ENCODE peak calls at places on chromosomes 11 and 22, in six cellular contexts. L, Q, V, S, H and J are unnamed samples.

GRCh38 chr11:96155627-96156378 is 187.2 kb downstream of the MAML2 start:
- DNase-seq in L (no peak), Q (peak; percentile 37), V (peak; percentile 52), S (no peak), H (peak; percentile 93), J (no peak)

GRCh38 chr11:77959434-77959833 is 35.0 kb downstream of the INTS4 start:
- DNase-seq in L (no peak), Q (no peak), V (no peak), S (no peak), H (no peak), J (no peak)

GRCh38 chr11:115104851-115105453 is 399.3 kb downstream of the CADM1 start:
- DNase-seq in L (no peak), Q (no peak), V (no peak), S (no peak), H (no peak), J (no peak)

GRCh38 chr11:26620282-26621045 is 48.4 kb upstream of the MUC15 start:
- DNase-seq in L (no peak), Q (no peak), V (no peak), S (no peak), H (peak; percentile 74), J (no peak)

GRCh38 chr11:10375280-10376048 is 70.6 kb downstream of the ADM start:
- DNase-seq in L (no peak), Q (no peak), V (no peak), S (no peak), H (peak; percentile 36), J (no peak)

GRCh38 chr11:131841028-131841427 is 470.6 kb downstream of the NTM start:
- DNase-seq in L (no peak), Q (no peak), V (no peak), S (no peak), H (no peak), J (no peak)

GRCh38 chr11:123187670-123188507 is 7.2 kb downstream of the CLMP start:
- DNase-seq in L (no peak), Q (no peak), V (no peak), S (no peak), H (peak; percentile 33), J (no peak)

GRCh38 chr11:112366777-112367176 is 106.1 kb upstream of the PLET1 start:
- DNase-seq in L (no peak), Q (no peak), V (no peak), S (no peak), H (no peak), J (no peak)

GRCh38 chr11:134120143-134120850 is 51.4 kb downstream of the JAM3 start:
- DNase-seq in L (no peak), Q (no peak), V (no peak), S (no peak), H (peak; percentile 85), J (no peak)

GRCh38 chr11:103623933-103624332 is 412.5 kb upstream of the DDI1 start:
- DNase-seq in L (no peak), Q (no peak), V (no peak), S (no peak), H (no peak), J (no peak)

GRCh38 chr11:35166369-35167360 is 27.7 kb downstream of the CD44 start:
- DNase-seq in L (no peak), Q (no peak), V (no peak), S (no peak), H (peak; percentile 98), J (no peak)

GRCh38 chr22:17086301-17086700 is 1.5 kb downstream of the IL17RA start:
- DNase-seq in L (no peak), Q (no peak), V (no peak), S (no peak), H (no peak), J (no peak)

GRCh38 chr11:30873924-30874323 is 287.8 kb upstream of the MPPED2 start:
- DNase-seq in L (no peak), Q (no peak), V (no peak), S (no peak), H (no peak), J (no peak)

GRCh38 chr11:126479178-126479930 is 123.9 kb downstream of the ST3GAL4 start:
- DNase-seq in L (no peak), Q (no peak), V (no peak), S (no peak), H (no peak), J (no peak)

GRCh38 chr11:17734418-17734911 is at the start of gene KCNC1:
- DNase-seq in L (peak; percentile 50), Q (peak; percentile 72), V (peak; percentile 88), S (no peak), H (no peak), J (no peak)

GRCh38 chr22:49354516-49355205 is 473.0 kb downstream of the BRD1 start:
- DNase-seq in L (no peak), Q (no peak), V (no peak), S (no peak), H (no peak), J (no peak)

GRCh38 chr11:47765086-47765485 is 2.1 kb downstream of the FNBP4 start:
- DNase-seq in L (no peak), Q (no peak), V (no peak), S (no peak), H (no peak), J (no peak)

GRCh38 chr11:27395556-27396258 is 32.7 kb upstream of the CCDC34 start:
- DNase-seq in L (no peak), Q (no peak), V (no peak), S (no peak), H (peak; percentile 40), J (no peak)

GRCh38 chr22:38236786-38237185 is 35.0 kb downstream of the MAFF start:
- DNase-seq in L (no peak), Q (no peak), V (no peak), S (no peak), H (no peak), J (no peak)

GRCh38 chr11:10695821-10696220 is 2.3 kb upstream of the IRAG1 start:
- DNase-seq in L (no peak), Q (no peak), V (no peak), S (no peak), H (no peak), J (no peak)

GRCh38 chr22:38230108-38230825 is 28.5 kb downstream of the MAFF start:
- DNase-seq in L (no peak), Q (no peak), V (peak; percentile 62), S (no peak), H (no peak), J (peak; percentile 22)

GRCh38 chr11:110903830-110904229 is 191.6 kb upstream of the ARHGAP20 start:
- DNase-seq in L (no peak), Q (no peak), V (no peak), S (no peak), H (no peak), J (no peak)

GRCh38 chr11:116696381-116696941 is 76.3 kb downstream of the BUD13 start:
- DNase-seq in L (peak; percentile 30), Q (no peak), V (no peak), S (no peak), H (no peak), J (no peak)

GRCh38 chr22:47630741-47631534 is 868.5 kb downstream of the TBC1D22A start:
- DNase-seq in L (no peak), Q (no peak), V (no peak), S (no peak), H (no peak), J (no peak)

GRCh38 chr11:10784229-10785145 is 24.2 kb downstream of the EIF4G2 start:
- DNase-seq in L (no peak), Q (no peak), V (no peak), S (no peak), H (no peak), J (no peak)

GRCh38 chr11:28123151-28123571 is 15.0 kb downstream of the METTL15 start:
- DNase-seq in L (no peak), Q (no peak), V (no peak), S (no peak), H (peak; percentile 30), J (no peak)

GRCh38 chr11:69726019-69726418 is 22.2 kb upstream of the FGF19 start:
- DNase-seq in L (no peak), Q (no peak), V (no peak), S (no peak), H (no peak), J (no peak)

GRCh38 chr11:9574556-9574805 is 1.0 kb downstream of the WEE1 start:
- DNase-seq in L (no peak), Q (peak; percentile 74), V (peak; percentile 86), S (no peak), H (no peak), J (no peak)

GRCh38 chr11:15371533-15371932 is 256.8 kb downstream of the INSC start:
- DNase-seq in L (no peak), Q (no peak), V (no peak), S (no peak), H (no peak), J (no peak)
- TF ChIP-seq CTCF in L (no peak), Q (no peak), V (no peak), S (no peak), H (no peak), J (no peak)

DNA sequence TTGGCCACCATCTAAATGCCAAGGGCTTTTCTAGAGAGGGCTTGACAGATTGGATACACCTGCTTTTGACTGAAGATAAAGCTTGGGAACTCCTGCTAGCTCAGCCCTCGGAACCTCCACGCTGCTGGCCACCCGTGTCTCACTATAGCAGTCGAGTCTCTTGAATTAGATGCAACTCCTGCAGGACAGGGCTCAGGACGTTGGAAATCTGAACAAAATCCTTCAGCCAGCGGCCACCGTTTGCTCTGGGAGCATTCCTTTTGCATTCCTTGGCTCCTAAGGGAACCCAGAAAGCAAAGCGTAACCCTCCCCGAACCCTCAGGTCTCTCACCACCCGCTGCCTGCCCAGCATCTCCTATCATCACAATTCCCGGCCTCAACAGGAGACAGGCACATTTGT is 77.8 kb downstream of the GRIK4 start:
- DNase-seq in L (no peak), Q (no peak), V (no peak), S (no peak), H (no peak), J (no peak)
- H3K27me3 ChIP-seq in L (no peaks in the 10 kb centered on the region), Q (no peaks in the 10 kb centered on the region), V (no peaks in the 10 kb centered on the region), S (peaks cover 38% of the 10 kb centered on the region), H (peaks cover 3% of the 10 kb centered on the region), J (peaks cover 20% of the 10 kb centered on the region)

GRCh38 chr22:23270212-23270733 is 90.0 kb downstream of the BCR start:
- DNase-seq in L (no peak), Q (no peak), V (no peak), S (no peak), H (no peak), J (no peak)
- TF ChIP-seq CTCF in L (no peak), Q (no peak), V (no peak), S (no peak), H (no peak), J (no peak)

GRCh38 chr11:72587696-72588095 is 86.5 kb downstream of the PDE2A start:
- DNase-seq in L (no peak), Q (peak; percentile 26), V (no peak), S (no peak), H (no peak), J (no peak)
- H3K27me3 ChIP-seq in L (peaks cover 6% of the 10 kb centered on the region), Q (no peaks in the 10 kb centered on the region), V (peaks cover 28% of the 10 kb centered on the region), S (peaks cover 89% of the 10 kb centered on the region), H (peaks cover 17% of the 10 kb centered on the region), J (peaks cover 28% of the 10 kb centered on the region)